ENCODE peak calls at places on chromosomes 6 and 20, in four cellular contexts. A is NCI-H2171, U is uterus, Y is AG09319. C is an unnamed sample.

GRCh38 chr6:122405417-122405816 is 6.0 kb downstream of the HSF2 start:
- DNase-seq in Y (no peak), U (no peak), A (no peak), C (no peak)

GRCh38 chr20:51360451-51361230 is 181.9 kb downstream of the NFATC2 start:
- DNase-seq in A (no peak), U (no peak), Y (peak; percentile 85), C (no peak)

GRCh38 chr6:170106906-170107525 is 183.9 kb downstream of the DLL1 start:
- DNase-seq in U (peak; percentile 6), Y (no peak), A (no peak), C (no peak)

GRCh38 chr6:170450946-170451761 is 102.0 kb downstream of the PSMB1 start:
- DNase-seq in U (no peak), A (no peak), Y (no peak), C (no peak)

GRCh38 chr6:167476844-167477595 is 152.1 kb downstream of the TTLL2 start:
- DNase-seq in Y (no peak), U (no peak), A (peak; percentile 58), C (no peak)

GRCh38 chr6:45922728-45923351 is 92.8 kb downstream of the CLIC5 start:
- DNase-seq in A (no peak), Y (peak; percentile 81), U (peak; percentile 70), C (peak; percentile 28)

GRCh38 chr6:53410508-53411258 is 61.9 kb upstream of the ELOVL5 start:
- DNase-seq in A (no peak), U (peak; percentile 17), Y (peak; percentile 3), C (peak; percentile 20)

GRCh38 chr6:106747139-106747538 is 117.8 kb downstream of the QRSL1 start:
- DNase-seq in Y (no peak), U (no peak), A (no peak), C (no peak)

GRCh38 chr20:56345911-56346310 is 12.9 kb upstream of the FAM210B start:
- DNase-seq in A (no peak), Y (no peak), U (no peak), C (no peak)

GRCh38 chr6:5011346-5011745 is 7.5 kb upstream of the RPP40 start:
- DNase-seq in A (no peak), U (no peak), Y (no peak), C (no peak)

GRCh38 chr6:148887181-148887580 is 140.4 kb downstream of the UST start:
- DNase-seq in U (no peak), A (no peak), Y (no peak), C (no peak)

GRCh38 chr6:126905917-126906316 is 212.6 kb upstream of the RSPO3 start:
- DNase-seq in U (no peak), Y (no peak), A (no peak), C (no peak)

GRCh38 chr20:51153867-51154707 is 131.2 kb upstream of the KCNG1 start:
- DNase-seq in U (no peak), Y (no peak), A (no peak), C (no peak)

GRCh38 chr6:47169785-47170685 is 127.9 kb upstream of the ADGRF1 start:
- DNase-seq in A (no peak), Y (no peak), U (no peak), C (no peak)

GRCh38 chr20:2867081-2867860 is 6.0 kb upstream of the PTPRA start:
- DNase-seq in Y (no peak), U (no peak), A (no peak), C (no peak)

GRCh38 chr6:166330612-166331011 is 11.7 kb downstream of the SFT2D1 start:
- DNase-seq in U (no peak), A (no peak), Y (no peak), C (no peak)

GRCh38 chr6:129644567-129645015 is 65.4 kb downstream of the ARHGAP18 start:
- DNase-seq in U (no peak), A (no peak), Y (no peak), C (no peak)

GRCh38 chr6:41262401-41262800 is 24.1 kb downstream of the TREM1 start:
- DNase-seq in U (no peak), A (no peak), Y (no peak), C (no peak)

GRCh38 chr6:141484726-141485125 is 648.0 kb upstream of the GJE1 start:
- DNase-seq in U (no peak), A (no peak), Y (no peak), C (peak; percentile 52)

GRCh38 chr20:37407573-37408002 is 61.6 kb downstream of the SRC start:
- DNase-seq in A (no peak), U (peak; percentile 69), Y (no peak), C (no peak)

GRCh38 chr6:12008366-12009179 is 3.5 kb upstream of the HIVEP1 start:
- DNase-seq in A (peak; percentile 79), Y (no peak), U (peak; percentile 81), C (peak; percentile 79)

GRCh38 chr6:149887343-149887742 is 10.6 kb downstream of the RAET1E start:
- DNase-seq in Y (no peak), U (no peak), A (no peak), C (no peak)

GRCh38 chr6:44011350-44011925 is 115.8 kb downstream of the MRPL14 start:
- DNase-seq in A (no peak), Y (no peak), U (no peak), C (no peak)

GRCh38 chr20:19406371-19406770 is 193.9 kb downstream of the SLC24A3 start:
- DNase-seq in U (no peak), A (no peak), Y (no peak), C (no peak)